ENCODE peak calls at places on chromosomes 11 and 22, in seven cellular contexts. C is stomach, Y is SK-N-SH, L is ovary, O is sigmoid colon, Q is tibial nerve, H is transverse colon. V is an unnamed sample. For H3K27me3 and H3K4me1, the result is how much of the 10 kb centered on the place peaks cover.

GRCh38 chr11:19239039-19239438 is 1.7 kb downstream of the E2F8 start:
- DNase-seq in C (no peak), Y (no peak), L (no peak), O (no peak), Q (no peak), H (no peak), V (no peak)

GRCh38 chr11:19816040-19816439 is 103.4 kb downstream of the NAV2 start:
- DNase-seq in C (no peak), Y (no peak), L (no peak), O (no peak), Q (no peak), H (no peak), V (no peak)

GRCh38 chr22:30265851-30266444 is 703 bp downstream of the OSM start:
- DNase-seq in C (peak), Y (no peak), L (no peak), O (peak), Q (no peak), H (peak), V (no peak)

GRCh38 chr11:437228-437870 is 4.5 kb downstream of the ANO9 start:
- DNase-seq in C (no peak), Y (no peak), L (no peak), O (no peak), Q (no peak), H (no peak), V (no peak)

GRCh38 chr11:45676522-45677095 is 11.2 kb upstream of the CHST1 start:
- DNase-seq in C (no peak), Y (no peak), L (no peak), O (peak), Q (no peak), H (no peak), V (no peak)

GRCh38 chr22:19902245-19902699 is 39.3 kb upstream of the COMT start:
- DNase-seq in C (no peak), Y (no peak), L (no peak), O (no peak), Q (no peak), H (no peak), V (no peak)

GRCh38 chr22:31825513-31825912 is 71.7 kb downstream of the DEPDC5 start:
- DNase-seq in C (no peak), Y (no peak), L (no peak), O (no peak), Q (no peak), H (no peak), V (no peak)

GRCh38 chr11:114846040-114846791 is 167.9 kb downstream of the NXPE2 start:
- DNase-seq in C (no peak), Y (peak), L (no peak), O (no peak), Q (no peak), H (no peak), V (no peak)

GRCh38 chr11:44693654-44694119 is 33.1 kb upstream of the TSPAN18 start:
- DNase-seq in C (no peak), Y (peak), L (no peak), O (no peak), Q (no peak), H (no peak), V (no peak)

GRCh38 chr11:61609970-61610347 is 29.1 kb upstream of the SYT7 start:
- DNase-seq in C (peak), Y (peak), L (no peak), O (no peak), Q (no peak), H (no peak), V (no peak)

GRCh38 chr11:35142481-35143207 is 3.7 kb downstream of the CD44 start:
- DNase-seq in C (no peak), Y (no peak), L (no peak), O (no peak), Q (no peak), H (peak), V (peak)

GRCh38 chr22:37571258-37571991 is 8.5 kb downstream of the LGALS2 start:
- DNase-seq in C (no peak), Y (peak), L (no peak), O (no peak), Q (no peak), H (no peak), V (no peak)

GRCh38 chr11:44950625-44951472 is at the start of gene TP53I11:
- DNase-seq in C (peak), Y (peak), L (peak), O (peak), Q (peak), H (peak), V (peak)

GRCh38 chr22:37817705-37818311 is 5.4 kb upstream of the GALR3 start:
- DNase-seq in C (peak), Y (peak), L (peak), O (peak), Q (peak), H (peak), V (peak)

GRCh38 chr11:16148301-16148787 is 208.0 kb downstream of the SOX6 start:
- DNase-seq in C (no peak), Y (no peak), L (no peak), O (no peak), Q (peak), H (no peak), V (no peak)

GRCh38 chr11:134850566-134850965 is 438.5 kb upstream of the B3GAT1 start:
- DNase-seq in C (no peak), Y (no peak), L (no peak), O (no peak), Q (no peak), H (no peak), V (no peak)

GRCh38 chr22:20526305-20526627 is 18.9 kb downstream of the MED15 start:
- DNase-seq in C (no peak), Y (no peak), L (no peak), O (no peak), Q (no peak), H (no peak), V (no peak)

GRCh38 chr22:45949258-45949870 is 27.6 kb downstream of the WNT7B start:
- DNase-seq in C (no peak), Y (no peak), L (no peak), O (no peak), Q (no peak), H (no peak), V (no peak)

GRCh38 chr22:37383342-37383741 is 43.9 kb downstream of the ELFN2 start:
- DNase-seq in C (no peak), Y (no peak), L (no peak), O (no peak), Q (no peak), H (no peak), V (no peak)

GRCh38 chr11:57751676-57752253 is at the start of gene BTBD18:
- DNase-seq in C (peak), Y (peak), L (no peak), O (no peak), Q (no peak), H (peak), V (no peak)

GRCh38 chr11:78790784-78791183 is 216.1 kb upstream of the NARS2 start:
- DNase-seq in C (no peak), Y (no peak), L (no peak), O (peak), Q (no peak), H (no peak), V (no peak)

GRCh38 chr11:8219257-8220021 is 44.2 kb downstream of the LMO1 start:
- DNase-seq in C (peak), Y (peak), L (no peak), O (no peak), Q (peak), H (peak), V (no peak)

GRCh38 chr11:57873196-57873911 is 111.8 kb downstream of the CTNND1 start:
- DNase-seq in C (no peak), Y (no peak), L (no peak), O (no peak), Q (no peak), H (no peak), V (no peak)

GRCh38 chr11:67053896-67054850 is 2.5 kb upstream of the RHOD start:
- DNase-seq in C (peak), Y (peak), L (peak), O (no peak), Q (peak), H (peak), V (no peak)

DNA sequence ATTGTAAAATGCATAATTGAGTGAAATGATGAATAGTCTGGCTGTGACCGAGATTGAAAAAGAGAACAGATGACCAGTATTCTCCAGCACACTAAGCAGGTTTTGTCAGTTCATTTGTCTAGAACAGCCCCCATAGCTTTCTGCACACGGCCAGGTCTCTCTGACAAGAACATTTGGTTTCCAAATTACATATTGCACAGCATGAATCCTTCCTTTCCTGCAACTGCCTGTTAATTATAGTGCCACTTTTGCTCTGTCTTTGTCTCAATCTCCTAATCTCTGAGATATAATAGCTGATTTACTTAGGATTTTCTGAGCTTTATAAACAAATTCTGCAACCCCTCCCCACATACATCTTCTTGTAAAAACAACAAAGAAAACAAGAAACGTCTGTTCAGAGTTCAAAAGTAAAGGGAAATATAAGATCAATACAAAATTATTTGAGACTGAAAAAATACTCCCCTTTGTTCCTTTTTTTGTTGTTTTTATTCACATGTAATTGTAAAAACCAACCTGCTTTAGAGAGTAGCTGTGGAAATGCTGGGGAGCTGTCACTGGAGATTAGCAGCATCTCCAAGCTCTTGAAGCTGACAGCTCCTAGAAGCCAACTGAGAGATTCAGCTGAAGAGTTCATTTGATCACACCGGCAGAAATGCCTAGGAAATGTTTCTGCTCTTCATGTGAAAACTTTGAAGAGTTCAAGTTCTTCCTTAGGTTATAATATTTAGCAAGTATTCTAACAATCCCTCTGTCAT is 998.1 kb downstream of the DLG2 start:
- DNase-seq in C (no peak), Y (no peak), L (no peak), O (no peak), Q (no peak), H (no peak), V (no peak)
- TF ChIP-seq EP300 in C (no peak), Y (no peak), L (no peak), O (no peak), Q (no peak), H (no peak), V (no peak)

GRCh38 chr11:124440608-124441007 is 4.9 kb downstream of the OR8B8 start:
- DNase-seq in C (no peak), Y (no peak), L (no peak), O (no peak), Q (no peak), H (no peak), V (no peak)
- H3K27me3 ChIP-seq in C (under half), Y (under half), L (under half), O (under half), Q (under half), H (under half), V (under half)

GRCh38 chr11:75561426-75562047 is 516 bp upstream of the SERPINH1 start:
- DNase-seq in C (no peak), Y (no peak), L (no peak), O (peak), Q (no peak), H (no peak), V (no peak)
- H3K4me1 ChIP-seq in C (half or more), Y (under half), L (under half), O (half or more), Q (half or more), H (half or more), V (half or more)

GRCh38 chr11:132559371-132560036 is 972.8 kb downstream of the OPCML start:
- DNase-seq in C (no peak), Y (peak), L (no peak), O (no peak), Q (no peak), H (no peak), V (no peak)
- TF ChIP-seq EP300 in C (no peak), Y (no peak), L (no peak), O (no peak), Q (no peak), H (no peak), V (no peak)

V was measured in suprapubic skin.